ENCODE peak calls at places on chromosomes 5 and 9, in ten cellular contexts. B, Y, H, A, P, K, F, W, E and R are unnamed samples.

GRCh38 chr9:108296056-108296455 is 559.7 kb downstream of the ACTL7B start:
- DNase-seq in B (no peak), Y (no peak), H (peak), A (peak), P (no peak), K (no peak), F (no peak), W (no peak), E (no peak), R (peak)

GRCh38 chr5:134527156-134527960 is 1.9 kb downstream of the JADE2 start:
- DNase-seq in B (peak), Y (peak), H (peak), A (peak), P (peak), K (no peak), F (peak), W (peak), E (peak), R (peak)

GRCh38 chr5:98121036-98121936 is 652.2 kb upstream of the RGMB start:
- DNase-seq in B (peak), Y (no peak), H (no peak), A (no peak), P (no peak), K (no peak), F (no peak), W (no peak), E (no peak), R (no peak)

GRCh38 chr9:68698943-68699509 is 6.0 kb upstream of the PIP5K1B start:
- DNase-seq in B (no peak), Y (no peak), H (no peak), A (no peak), P (no peak), K (no peak), F (no peak), W (no peak), E (no peak), R (no peak)

GRCh38 chr5:39178171-39178570 is 41.2 kb downstream of the FYB1 start:
- DNase-seq in B (no peak), Y (no peak), H (peak), A (peak), P (no peak), K (no peak), F (no peak), W (no peak), E (no peak), R (peak)

GRCh38 chr9:121984726-121985402 is 108.2 kb downstream of the TTLL11 start:
- DNase-seq in B (no peak), Y (no peak), H (peak), A (peak), P (no peak), K (no peak), F (no peak), W (no peak), E (no peak), R (peak)

GRCh38 chr5:15425802-15426201 is 74.2 kb upstream of the FBXL7 start:
- DNase-seq in B (peak), Y (no peak), H (peak), A (peak), P (no peak), K (no peak), F (no peak), W (no peak), E (no peak), R (no peak)

GRCh38 chr5:177403194-177403825 is 2.8 kb upstream of the PFN3 start:
- DNase-seq in B (peak), Y (no peak), H (no peak), A (no peak), P (no peak), K (no peak), F (peak), W (peak), E (no peak), R (no peak)

GRCh38 chr5:62550103-62550502 is 28.5 kb upstream of the LRRC70 start:
- DNase-seq in B (no peak), Y (no peak), H (no peak), A (no peak), P (no peak), K (no peak), F (no peak), W (no peak), E (no peak), R (no peak)

GRCh38 chr5:142439208-142439607 is 114.4 kb upstream of the SPRY4 start:
- DNase-seq in B (no peak), Y (no peak), H (peak), A (peak), P (no peak), K (no peak), F (no peak), W (no peak), E (no peak), R (peak)

GRCh38 chr5:149439899-149440655 is 61.0 kb upstream of the IL17B start:
- DNase-seq in B (peak), Y (no peak), H (no peak), A (peak), P (peak), K (no peak), F (peak), W (peak), E (no peak), R (no peak)

GRCh38 chr5:561408-561807 is 37.2 kb upstream of the SLC9A3 start:
- DNase-seq in B (no peak), Y (peak), H (no peak), A (no peak), P (no peak), K (no peak), F (no peak), W (no peak), E (no peak), R (no peak)

GRCh38 chr5:159422371-159422770 is 92.1 kb upstream of the IL12B start:
- DNase-seq in B (no peak), Y (no peak), H (peak), A (peak), P (no peak), K (no peak), F (no peak), W (no peak), E (no peak), R (peak)